ENCODE peak calls at places on chromosomes 1 and 21, in eight cellular contexts. L is uterus; X is heart left ventricle; Z is endodermal cell; C is astrocyte of the cerebellum; N is lower lobe of right lung; S is dermis blood vessel endothelial cell; F is naive thymus-derived CD4-positive, alpha-beta T cell. I is an unnamed sample.

GRCh38 chr1:19400189-19400588 is 85.2 kb downstream of the CAPZB start:
- DNase-seq in L (no peak), X (no peak), Z (no peak), C (peak; percentile 62), N (no peak), S (no peak), F (no peak), I (peak; percentile 17)

GRCh38 chr1:214327519-214327918 is 46.6 kb downstream of the SMYD2 start:
- DNase-seq in L (no peak), X (no peak), Z (peak; percentile 29), C (no peak), N (no peak), S (peak; percentile 33), F (no peak), I (no peak)

GRCh38 chr1:178819123-178819522 is 51.8 kb downstream of the ANGPTL1 start:
- DNase-seq in L (no peak), X (no peak), Z (peak; percentile 63), C (no peak), N (no peak), S (no peak), F (no peak), I (peak; percentile 27)

GRCh38 chr1:40709100-40709801 is 17.7 kb downstream of the NFYC start:
- DNase-seq in L (peak; percentile 64), X (peak; percentile 89), Z (peak; percentile 95), C (peak; percentile 97), N (peak; percentile 61), S (peak; percentile 98), F (peak; percentile 91), I (peak; percentile 96)

GRCh38 chr21:38806153-38806941 is 618 bp downstream of the ETS2 start:
- DNase-seq in L (no peak), X (peak; percentile 49), Z (peak; percentile 68), C (no peak), N (peak; percentile 69), S (peak; percentile 28), F (peak; percentile 25), I (peak; percentile 25)

GRCh38 chr1:227318852-227319607 is 738 bp upstream of the CDC42BPA start:
- DNase-seq in L (peak; percentile 59), X (peak; percentile 51), Z (peak; percentile 90), C (no peak), N (no peak), S (peak; percentile 68), F (no peak), I (peak; percentile 91)

GRCh38 chr1:117658676-117659075 is 52.8 kb downstream of the TENT5C start:
- DNase-seq in L (no peak), X (no peak), Z (no peak), C (no peak), N (no peak), S (no peak), F (peak; percentile 87), I (no peak)

GRCh38 chr1:16155537-16156410 is at the start of gene EPHA2:
- DNase-seq in L (peak; percentile 87), X (peak; percentile 90), Z (peak; percentile 98), C (peak; percentile 65), N (peak; percentile 96), S (peak; percentile 94), F (no peak), I (peak; percentile 95)

GRCh38 chr21:28936036-28936435 is 56.6 kb downstream of the LTN1 start:
- DNase-seq in L (no peak), X (no peak), Z (no peak), C (no peak), N (no peak), S (no peak), F (no peak), I (no peak)

GRCh38 chr1:211829343-211830054 is 1.1 kb downstream of the LPGAT1 start:
- DNase-seq in L (peak; percentile 18), X (peak; percentile 14), Z (peak; percentile 83), C (no peak), N (no peak), S (peak; percentile 3), F (peak; percentile 19), I (peak; percentile 46)

GRCh38 chr1:94329986-94330385 is 88.2 kb upstream of the ABCD3 start:
- DNase-seq in L (no peak), X (no peak), Z (peak; percentile 70), C (peak; percentile 53), N (no peak), S (peak; percentile 85), F (no peak), I (peak; percentile 50)

GRCh38 chr21:25528511-25528910 is 78.8 kb downstream of the MRPL39 start:
- DNase-seq in L (no peak), X (no peak), Z (no peak), C (no peak), N (no peak), S (no peak), F (no peak), I (no peak)

GRCh38 chr1:205048382-205048781 is 5.4 kb downstream of the CNTN2 start:
- DNase-seq in L (no peak), X (no peak), Z (no peak), C (no peak), N (no peak), S (no peak), F (no peak), I (no peak)

GRCh38 chr1:102790997-102791396 is 317.3 kb downstream of the COL11A1 start:
- DNase-seq in L (no peak), X (no peak), Z (no peak), C (peak; percentile 2), N (no peak), S (no peak), F (no peak), I (no peak)

GRCh38 chr1:178483251-178483957 is 13.4 kb downstream of the CLEC20A start:
- DNase-seq in L (no peak), X (no peak), Z (no peak), C (no peak), N (no peak), S (no peak), F (no peak), I (no peak)

GRCh38 chr1:165903672-165904071 is 76.3 kb downstream of the UCK2 start:
- DNase-seq in L (no peak), X (no peak), Z (no peak), C (no peak), N (no peak), S (peak; percentile 85), F (no peak), I (no peak)

I was measured in ELF-1.